ENCODE peak calls at places on chromosomes 5 and 9, in five cellular contexts. One of them, this sample, is unnamed.

GRCh38 chr5:170782438-170782837 is 1.1 kb upstream of the GABRP start:
- DNase-seq in Peyer's patch: no peak
- DNase-seq in MM.1S: no peak
- DNase-seq in foreskin fibroblast: no peak
- DNase-seq in Caco-2: no peak
- DNase-seq in this sample: no peak

GRCh38 chr9:91221332-91221731 is 140.4 kb downstream of the AUH start:
- DNase-seq in Caco-2: no peak
- DNase-seq in MM.1S: no peak
- DNase-seq in foreskin fibroblast: peak; percentile 54
- DNase-seq in Peyer's patch: no peak
- DNase-seq in this sample: no peak

GRCh38 chr9:131744171-131744714 is 4.4 kb upstream of the RAPGEF1 start:
- DNase-seq in MM.1S: no peak
- DNase-seq in Peyer's patch: peak; percentile 73
- DNase-seq in foreskin fibroblast: no peak
- DNase-seq in Caco-2: peak; percentile 72
- DNase-seq in this sample: no peak

GRCh38 chr9:133584167-133584558 is 25.0 kb downstream of the FAM163B start:
- DNase-seq in foreskin fibroblast: no peak
- DNase-seq in MM.1S: no peak
- DNase-seq in Peyer's patch: no peak
- DNase-seq in Caco-2: no peak
- DNase-seq in this sample: no peak

GRCh38 chr9:110217656-110218099 is 9.7 kb upstream of the C9orf152 start:
- DNase-seq in MM.1S: peak; percentile 74
- DNase-seq in foreskin fibroblast: peak; percentile 65
- DNase-seq in Caco-2: no peak
- DNase-seq in Peyer's patch: no peak
- DNase-seq in this sample: peak; percentile 34

GRCh38 chr5:158543539-158544387 is 556.0 kb downstream of the EBF1 start:
- DNase-seq in Peyer's patch: no peak
- DNase-seq in Caco-2: no peak
- DNase-seq in MM.1S: no peak
- DNase-seq in foreskin fibroblast: peak; percentile 83
- DNase-seq in this sample: no peak

GRCh38 chr5:93188876-93189485 is 392.0 kb downstream of the NR2F1-AS1 start:
- DNase-seq in Caco-2: no peak
- DNase-seq in foreskin fibroblast: no peak
- DNase-seq in Peyer's patch: no peak
- DNase-seq in MM.1S: no peak
- DNase-seq in this sample: no peak

GRCh38 chr5:176530983-176531901 is 6.0 kb downstream of the RNF44 start:
- DNase-seq in MM.1S: no peak
- DNase-seq in Caco-2: no peak
- DNase-seq in Peyer's patch: no peak
- DNase-seq in foreskin fibroblast: peak; percentile 91
- DNase-seq in this sample: peak; percentile 24

GRCh38 chr5:27217160-27217956 is 179.0 kb upstream of the CDH9 start:
- DNase-seq in foreskin fibroblast: no peak
- DNase-seq in Caco-2: no peak
- DNase-seq in MM.1S: no peak
- DNase-seq in Peyer's patch: no peak
- DNase-seq in this sample: no peak

GRCh38 chr5:80031109-80031508 is 4.0 kb upstream of the THBS4 start:
- DNase-seq in MM.1S: no peak
- DNase-seq in foreskin fibroblast: no peak
- DNase-seq in Caco-2: no peak
- DNase-seq in Peyer's patch: no peak
- DNase-seq in this sample: no peak

GRCh38 chr5:172173771-172174170 is 14.3 kb downstream of the STK10 start:
- DNase-seq in MM.1S: no peak
- DNase-seq in foreskin fibroblast: peak; percentile 25
- DNase-seq in Peyer's patch: no peak
- DNase-seq in Caco-2: no peak
- DNase-seq in this sample: no peak

GRCh38 chr5:56175465-56175864 is 57.7 kb downstream of the ANKRD55 start:
- DNase-seq in foreskin fibroblast: peak; percentile 90
- DNase-seq in Caco-2: peak; percentile 68
- DNase-seq in Peyer's patch: no peak
- DNase-seq in MM.1S: no peak
- DNase-seq in this sample: no peak

GRCh38 chr5:9045946-9046345 is 499.9 kb downstream of the SEMA5A start:
- DNase-seq in foreskin fibroblast: no peak
- DNase-seq in Caco-2: no peak
- DNase-seq in MM.1S: no peak
- DNase-seq in Peyer's patch: no peak
- DNase-seq in this sample: no peak

GRCh38 chr5:115433918-115434317 is 110.7 kb downstream of the FEM1C start:
- DNase-seq in Caco-2: no peak
- DNase-seq in MM.1S: no peak
- DNase-seq in foreskin fibroblast: no peak
- DNase-seq in Peyer's patch: no peak
- DNase-seq in this sample: no peak

GRCh38 chr9:100938507-100938906 is 90.0 kb upstream of the PLPPR1 start:
- DNase-seq in Peyer's patch: no peak
- DNase-seq in foreskin fibroblast: no peak
- DNase-seq in MM.1S: no peak
- DNase-seq in Caco-2: no peak
- DNase-seq in this sample: no peak

GRCh38 chr9:129145316-129145715 is 32.7 kb downstream of the IER5L start:
- DNase-seq in foreskin fibroblast: peak; percentile 23
- DNase-seq in MM.1S: no peak
- DNase-seq in Caco-2: no peak
- DNase-seq in Peyer's patch: no peak
- DNase-seq in this sample: no peak

GRCh38 chr5:124935060-124935459 is 188.6 kb upstream of the ZNF608 start:
- DNase-seq in foreskin fibroblast: no peak
- DNase-seq in MM.1S: peak; percentile 91
- DNase-seq in Peyer's patch: peak; percentile 70
- DNase-seq in Caco-2: no peak
- DNase-seq in this sample: peak; percentile 42

GRCh38 chr9:72577212-72577753 is 55.9 kb downstream of the TMC1 start:
- DNase-seq in Peyer's patch: no peak
- DNase-seq in MM.1S: no peak
- DNase-seq in Caco-2: no peak
- DNase-seq in foreskin fibroblast: peak; percentile 90
- DNase-seq in this sample: no peak

GRCh38 chr5:54867310-54867944 is 118.0 kb downstream of the ESM1 start:
- DNase-seq in MM.1S: peak; percentile 78
- DNase-seq in Caco-2: no peak
- DNase-seq in Peyer's patch: no peak
- DNase-seq in foreskin fibroblast: peak; percentile 71
- DNase-seq in this sample: peak; percentile 56

GRCh38 chr5:14082973-14083372 is 60.2 kb upstream of the TRIO start:
- DNase-seq in Caco-2: no peak
- DNase-seq in foreskin fibroblast: no peak
- DNase-seq in Peyer's patch: no peak
- DNase-seq in MM.1S: no peak
- DNase-seq in this sample: no peak

GRCh38 chr5:72281764-72282499 is 38.1 kb downstream of the MRPS27 start:
- DNase-seq in Peyer's patch: no peak
- DNase-seq in foreskin fibroblast: peak; percentile 93
- DNase-seq in MM.1S: no peak
- DNase-seq in Caco-2: no peak
- DNase-seq in this sample: no peak

GRCh38 chr9:93562157-93562556 is 14.2 kb upstream of the PHF2 start:
- DNase-seq in Peyer's patch: no peak
- DNase-seq in MM.1S: no peak
- DNase-seq in Caco-2: no peak
- DNase-seq in foreskin fibroblast: no peak
- DNase-seq in this sample: no peak

GRCh38 chr9:114893622-114894021 is 36.8 kb downstream of the TNFSF8 start:
- DNase-seq in foreskin fibroblast: peak; percentile 35
- DNase-seq in Caco-2: no peak
- DNase-seq in Peyer's patch: no peak
- DNase-seq in MM.1S: no peak
- DNase-seq in this sample: no peak

GRCh38 chr5:85741972-85742371 is 875.8 kb upstream of the COX7C start:
- DNase-seq in foreskin fibroblast: no peak
- DNase-seq in Caco-2: no peak
- DNase-seq in Peyer's patch: no peak
- DNase-seq in MM.1S: no peak
- DNase-seq in this sample: no peak

GRCh38 chr9:105676351-105676923 is 14.2 kb downstream of the TAL2 start:
- DNase-seq in Peyer's patch: no peak
- DNase-seq in foreskin fibroblast: no peak
- DNase-seq in MM.1S: no peak
- DNase-seq in Caco-2: no peak
- DNase-seq in this sample: no peak

GRCh38 chr9:68741751-68742730 is 37.0 kb downstream of the PIP5K1B start:
- DNase-seq in Peyer's patch: no peak
- DNase-seq in MM.1S: no peak
- DNase-seq in foreskin fibroblast: no peak
- DNase-seq in Caco-2: no peak
- DNase-seq in this sample: no peak

GRCh38 chr9:128702949-128703615 is 779 bp downstream of the PKN3 start:
- DNase-seq in MM.1S: no peak
- DNase-seq in Caco-2: peak; percentile 31
- DNase-seq in foreskin fibroblast: peak; percentile 40
- DNase-seq in Peyer's patch: no peak
- DNase-seq in this sample: peak; percentile 74

GRCh38 chr5:100647461-100648230 is 112.5 kb downstream of the FAM174A start:
- DNase-seq in foreskin fibroblast: no peak
- DNase-seq in Caco-2: no peak
- DNase-seq in MM.1S: peak; percentile 27
- DNase-seq in Peyer's patch: peak; percentile 77
- DNase-seq in this sample: no peak

GRCh38 chr9:121758693-121759092 is 107.3 kb downstream of the DAB2IP start:
- DNase-seq in Caco-2: no peak
- DNase-seq in MM.1S: no peak
- DNase-seq in foreskin fibroblast: no peak
- DNase-seq in Peyer's patch: no peak
- DNase-seq in this sample: no peak

GRCh38 chr9:20319641-20320337 is 302.5 kb downstream of the MLLT3 start:
- DNase-seq in Caco-2: no peak
- DNase-seq in Peyer's patch: no peak
- DNase-seq in foreskin fibroblast: peak; percentile 51
- DNase-seq in MM.1S: no peak
- DNase-seq in this sample: no peak

GRCh38 chr5:10233505-10233904 is 16.2 kb downstream of the ATPSCKMT start:
- DNase-seq in Caco-2: peak; percentile 67
- DNase-seq in MM.1S: no peak
- DNase-seq in Peyer's patch: no peak
- DNase-seq in foreskin fibroblast: peak; percentile 97
- DNase-seq in this sample: no peak

GRCh38 chr5:73960023-73960422 is 334.0 kb downstream of the ARHGEF28 start:
- DNase-seq in Caco-2: no peak
- DNase-seq in Peyer's patch: no peak
- DNase-seq in MM.1S: peak; percentile 52
- DNase-seq in foreskin fibroblast: no peak
- DNase-seq in this sample: peak; percentile 12

GRCh38 chr5:79284852-79285251 is 48.9 kb downstream of the JMY start:
- DNase-seq in Peyer's patch: no peak
- DNase-seq in MM.1S: peak; percentile 39
- DNase-seq in Caco-2: no peak
- DNase-seq in foreskin fibroblast: no peak
- DNase-seq in this sample: no peak

GRCh38 chr5:83513081-83513480 is 41.5 kb downstream of the VCAN start:
- DNase-seq in foreskin fibroblast: no peak
- DNase-seq in Peyer's patch: no peak
- DNase-seq in Caco-2: no peak
- DNase-seq in MM.1S: no peak
- DNase-seq in this sample: no peak

GRCh38 chr5:83516361-83516760 is 44.8 kb downstream of the VCAN start:
- DNase-seq in MM.1S: no peak
- DNase-seq in Caco-2: no peak
- DNase-seq in foreskin fibroblast: peak; percentile 17
- DNase-seq in Peyer's patch: no peak
- DNase-seq in this sample: no peak

GRCh38 chr5:83518676-83519075 is 47.1 kb downstream of the VCAN start:
- DNase-seq in MM.1S: no peak
- DNase-seq in Peyer's patch: no peak
- DNase-seq in Caco-2: no peak
- DNase-seq in foreskin fibroblast: peak; percentile 25
- DNase-seq in this sample: no peak

GRCh38 chr5:83513491-83513890 is 41.9 kb downstream of the VCAN start:
- DNase-seq in Peyer's patch: no peak
- DNase-seq in MM.1S: no peak
- DNase-seq in Caco-2: no peak
- DNase-seq in foreskin fibroblast: peak; percentile 14
- DNase-seq in this sample: no peak

GRCh38 chr5:83516962-83517750 is 45.6 kb downstream of the VCAN start:
- DNase-seq in MM.1S: no peak
- DNase-seq in Caco-2: no peak
- DNase-seq in Peyer's patch: no peak
- DNase-seq in foreskin fibroblast: peak; percentile 28
- DNase-seq in this sample: no peak
- TF ChIP-seq CTCF in MM.1S: no peak
- TF ChIP-seq CTCF in Caco-2: no peak
- TF ChIP-seq CTCF in Peyer's patch: no peak
- TF ChIP-seq CTCF in foreskin fibroblast: peak; percentile 18
- TF ChIP-seq CTCF in this sample: no peak

DNA sequence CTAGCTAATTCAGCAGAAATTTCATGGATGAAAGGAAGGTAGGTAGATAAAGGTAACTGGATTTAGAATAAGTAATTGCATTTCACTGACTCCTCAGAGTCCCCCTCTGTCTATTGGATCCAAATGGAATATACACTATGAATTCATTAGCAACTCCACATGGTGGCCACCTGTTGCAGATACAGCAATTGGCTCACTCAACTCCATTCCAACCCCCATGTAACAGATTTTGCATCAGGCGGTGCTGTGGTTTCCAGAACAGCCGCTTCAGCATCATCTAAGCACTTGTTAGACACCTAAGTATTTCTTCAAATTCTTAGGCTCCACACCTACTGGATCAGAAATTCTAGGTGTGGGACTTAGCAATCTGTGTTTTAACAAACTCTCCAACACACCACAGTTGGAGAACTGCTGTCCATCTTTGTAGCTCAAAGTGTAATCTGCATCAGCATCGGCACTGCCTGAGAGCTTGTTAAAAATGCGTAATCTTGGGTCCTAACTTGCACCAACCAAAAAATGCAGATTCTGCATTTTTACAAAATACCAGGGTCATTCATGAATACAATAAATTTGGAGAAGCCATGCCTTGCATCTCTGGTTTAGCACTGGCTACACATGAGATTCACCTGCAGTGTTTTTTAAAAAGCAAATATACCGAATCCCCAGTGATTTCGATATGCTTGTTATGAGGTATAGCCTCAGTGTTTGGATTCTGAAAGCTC is 413.8 kb upstream of the CD180 start:
- DNase-seq in Caco-2: no peak
- DNase-seq in MM.1S: no peak
- DNase-seq in foreskin fibroblast: peak; percentile 54
- DNase-seq in Peyer's patch: no peak
- DNase-seq in this sample: no peak
- TF ChIP-seq CTCF in Caco-2: no peak
- TF ChIP-seq CTCF in MM.1S: no peak
- TF ChIP-seq CTCF in foreskin fibroblast: no peak
- TF ChIP-seq CTCF in Peyer's patch: no peak
- TF ChIP-seq CTCF in this sample: no peak

GRCh38 chr5:159642379-159642778 is 273.9 kb upstream of the ADRA1B start:
- DNase-seq in MM.1S: no peak
- DNase-seq in Caco-2: no peak
- DNase-seq in Peyer's patch: no peak
- DNase-seq in foreskin fibroblast: no peak
- DNase-seq in this sample: no peak
- TF ChIP-seq CTCF in MM.1S: no peak
- TF ChIP-seq CTCF in Caco-2: no peak
- TF ChIP-seq CTCF in Peyer's patch: no peak
- TF ChIP-seq CTCF in foreskin fibroblast: no peak
- TF ChIP-seq CTCF in this sample: no peak

GRCh38 chr9:137460363-137461315 is 1.5 kb upstream of the NSMF start:
- DNase-seq in MM.1S: no peak
- DNase-seq in Peyer's patch: no peak
- DNase-seq in foreskin fibroblast: no peak
- DNase-seq in Caco-2: peak; percentile 34
- DNase-seq in this sample: no peak
- TF ChIP-seq CTCF in MM.1S: no peak
- TF ChIP-seq CTCF in Peyer's patch: no peak
- TF ChIP-seq CTCF in foreskin fibroblast: no peak
- TF ChIP-seq CTCF in Caco-2: no peak
- TF ChIP-seq CTCF in this sample: no peak